ENCODE peak calls at places on chromosomes 3 and 15, in four cellular contexts. One of them, this sample, is unnamed.
A peak's percentile ranks its signal among the peaks of the same experiment; 100 is the strongest.

GRCh38 chr3:104628185-104628789 is 738.4 kb upstream of the ALCAM start:
- DNase-seq in progenitor cell of endocrine pancreas: no peak
- DNase-seq in ascending aorta: no peak
- DNase-seq in B cell: peak; percentile 12
- DNase-seq in this sample: no peak

GRCh38 chr3:127698264-127699097 is 25.7 kb downstream of the ABTB1 start:
- DNase-seq in progenitor cell of endocrine pancreas: no peak
- DNase-seq in ascending aorta: no peak
- DNase-seq in B cell: no peak
- DNase-seq in this sample: peak; percentile 2

GRCh38 chr3:193812791-193813505 is 219.9 kb downstream of the OPA1 start:
- DNase-seq in progenitor cell of endocrine pancreas: no peak
- DNase-seq in ascending aorta: no peak
- DNase-seq in B cell: no peak
- DNase-seq in this sample: no peak

GRCh38 chr3:134607054-134608022 is 43.5 kb downstream of the KY start:
- DNase-seq in progenitor cell of endocrine pancreas: no peak
- DNase-seq in ascending aorta: peak; percentile 41
- DNase-seq in B cell: no peak
- DNase-seq in this sample: no peak

GRCh38 chr3:47128110-47128509 is 35.8 kb downstream of the SETD2 start:
- DNase-seq in progenitor cell of endocrine pancreas: no peak
- DNase-seq in ascending aorta: no peak
- DNase-seq in B cell: no peak
- DNase-seq in this sample: no peak

GRCh38 chr3:123448503-123449091 is at the start of gene ADCY5:
- DNase-seq in progenitor cell of endocrine pancreas: no peak
- DNase-seq in ascending aorta: no peak
- DNase-seq in B cell: peak; percentile 32
- DNase-seq in this sample: peak; percentile 50

GRCh38 chr3:42031808-42032475 is 59.2 kb upstream of the TRAK1 start:
- DNase-seq in progenitor cell of endocrine pancreas: no peak
- DNase-seq in ascending aorta: no peak
- DNase-seq in B cell: no peak
- DNase-seq in this sample: no peak

GRCh38 chr3:194879991-194880939 is 194.6 kb downstream of the FAM43A start:
- DNase-seq in progenitor cell of endocrine pancreas: no peak
- DNase-seq in ascending aorta: peak; percentile 70
- DNase-seq in B cell: no peak
- DNase-seq in this sample: peak; percentile 77

GRCh38 chr3:154886437-154886836 is 193.7 kb upstream of the MME start:
- DNase-seq in progenitor cell of endocrine pancreas: no peak
- DNase-seq in ascending aorta: peak; percentile 64
- DNase-seq in B cell: no peak
- DNase-seq in this sample: no peak

GRCh38 chr3:47433796-47434195 is 41.9 kb downstream of the SCAP start:
- DNase-seq in progenitor cell of endocrine pancreas: no peak
- DNase-seq in ascending aorta: peak; percentile 15
- DNase-seq in B cell: no peak
- DNase-seq in this sample: no peak

GRCh38 chr15:59140422-59141226 is 35.7 kb downstream of the CCNB2 start:
- DNase-seq in progenitor cell of endocrine pancreas: no peak
- DNase-seq in ascending aorta: no peak
- DNase-seq in B cell: no peak
- DNase-seq in this sample: no peak

GRCh38 chr3:116302087-116302747 is 143.1 kb downstream of the LSAMP start:
- DNase-seq in progenitor cell of endocrine pancreas: no peak
- DNase-seq in ascending aorta: no peak
- DNase-seq in B cell: no peak
- DNase-seq in this sample: no peak

GRCh38 chr15:69008056-69008455 is 6.4 kb upstream of the NOX5 start:
- DNase-seq in progenitor cell of endocrine pancreas: no peak
- DNase-seq in ascending aorta: no peak
- DNase-seq in B cell: no peak
- DNase-seq in this sample: no peak

GRCh38 chr3:197511853-197512635 is 43.7 kb downstream of the BDH1 start:
- DNase-seq in progenitor cell of endocrine pancreas: no peak
- DNase-seq in ascending aorta: no peak
- DNase-seq in B cell: no peak
- DNase-seq in this sample: no peak

GRCh38 chr3:71785594-71786472 is 885 bp upstream of the PROK2 start:
- DNase-seq in progenitor cell of endocrine pancreas: no peak
- DNase-seq in ascending aorta: no peak
- DNase-seq in B cell: no peak
- DNase-seq in this sample: no peak

GRCh38 chr3:188177721-188178120 is 23.8 kb downstream of the LPP start:
- DNase-seq in progenitor cell of endocrine pancreas: no peak
- DNase-seq in ascending aorta: no peak
- DNase-seq in B cell: no peak
- DNase-seq in this sample: no peak

GRCh38 chr3:106176734-106177133 is 307.9 kb upstream of the CBLB start:
- DNase-seq in progenitor cell of endocrine pancreas: no peak
- DNase-seq in ascending aorta: no peak
- DNase-seq in B cell: peak; percentile 27
- DNase-seq in this sample: no peak

GRCh38 chr3:29805757-29806156 is 524.9 kb downstream of the RBMS3 start:
- DNase-seq in progenitor cell of endocrine pancreas: no peak
- DNase-seq in ascending aorta: no peak
- DNase-seq in B cell: no peak
- DNase-seq in this sample: no peak

GRCh38 chr15:90201150-90201943 is at the start of gene SEMA4B:
- DNase-seq in progenitor cell of endocrine pancreas: peak; percentile 77
- DNase-seq in ascending aorta: peak; percentile 84
- DNase-seq in B cell: peak; percentile 86
- DNase-seq in this sample: peak; percentile 87

GRCh38 chr3:130770637-130771036 is 24.0 kb upstream of the PIK3R4 start:
- DNase-seq in progenitor cell of endocrine pancreas: no peak
- DNase-seq in ascending aorta: no peak
- DNase-seq in B cell: no peak
- DNase-seq in this sample: no peak

GRCh38 chr15:99755692-99756409 is 22.6 kb upstream of the LYSMD4 start:
- DNase-seq in progenitor cell of endocrine pancreas: no peak
- DNase-seq in ascending aorta: no peak
- DNase-seq in B cell: peak; percentile 76
- DNase-seq in this sample: peak; percentile 43

GRCh38 chr15:99019558-99020540 is 12.3 kb upstream of the PGPEP1L start:
- DNase-seq in progenitor cell of endocrine pancreas: no peak
- DNase-seq in ascending aorta: no peak
- DNase-seq in B cell: no peak
- DNase-seq in this sample: no peak

GRCh38 chr3:48708481-48708889 is 8.5 kb downstream of the IP6K2 start:
- DNase-seq in progenitor cell of endocrine pancreas: no peak
- DNase-seq in ascending aorta: no peak
- DNase-seq in B cell: no peak
- DNase-seq in this sample: no peak

GRCh38 chr3:113018461-113019181 is 27.8 kb downstream of the GTPBP8 start:
- DNase-seq in progenitor cell of endocrine pancreas: no peak
- DNase-seq in ascending aorta: no peak
- DNase-seq in B cell: peak; percentile 20
- DNase-seq in this sample: no peak

GRCh38 chr15:43998607-43999006 is 171.8 kb downstream of the WDR76 start:
- DNase-seq in progenitor cell of endocrine pancreas: no peak
- DNase-seq in ascending aorta: no peak
- DNase-seq in B cell: no peak
- DNase-seq in this sample: no peak

GRCh38 chr3:196968233-196969000 is at the start of gene PIGZ:
- DNase-seq in progenitor cell of endocrine pancreas: peak; percentile 25
- DNase-seq in ascending aorta: no peak
- DNase-seq in B cell: peak; percentile 67
- DNase-seq in this sample: peak; percentile 56

GRCh38 chr3:186609247-186609868 is 3.5 kb upstream of the AHSG start:
- DNase-seq in progenitor cell of endocrine pancreas: no peak
- DNase-seq in ascending aorta: no peak
- DNase-seq in B cell: no peak
- DNase-seq in this sample: no peak

GRCh38 chr3:191484461-191484860 is 23.5 kb downstream of the PYDC2 start:
- DNase-seq in progenitor cell of endocrine pancreas: no peak
- DNase-seq in ascending aorta: no peak
- DNase-seq in B cell: no peak
- DNase-seq in this sample: no peak

GRCh38 chr3:192545346-192545745 is 182.0 kb downstream of the FGF12 start:
- DNase-seq in progenitor cell of endocrine pancreas: no peak
- DNase-seq in ascending aorta: no peak
- DNase-seq in B cell: no peak
- DNase-seq in this sample: no peak

GRCh38 chr15:87142096-87142495 is 1062.4 kb downstream of the AGBL1 start:
- DNase-seq in progenitor cell of endocrine pancreas: no peak
- DNase-seq in ascending aorta: no peak
- DNase-seq in B cell: no peak
- DNase-seq in this sample: no peak

GRCh38 chr3:52532517-52532837 is 1.2 kb downstream of the NT5DC2 start:
- DNase-seq in progenitor cell of endocrine pancreas: no peak
- DNase-seq in ascending aorta: peak; percentile 73
- DNase-seq in B cell: peak; percentile 56
- DNase-seq in this sample: no peak

GRCh38 chr3:31295150-31295765 is 237.5 kb upstream of the STT3B start:
- DNase-seq in progenitor cell of endocrine pancreas: no peak
- DNase-seq in ascending aorta: no peak
- DNase-seq in B cell: no peak
- DNase-seq in this sample: no peak

GRCh38 chr15:74036271-74037170 is 42.0 kb downstream of the PML start:
- DNase-seq in progenitor cell of endocrine pancreas: peak; percentile 25
- DNase-seq in ascending aorta: peak; percentile 81
- DNase-seq in B cell: no peak
- DNase-seq in this sample: peak; percentile 79

GRCh38 chr3:10315771-10316344 is 5.1 kb downstream of the SEC13 start:
- DNase-seq in progenitor cell of endocrine pancreas: no peak
- DNase-seq in ascending aorta: no peak
- DNase-seq in B cell: no peak
- DNase-seq in this sample: no peak

GRCh38 chr3:124599779-124600693 is 130.2 kb upstream of the UMPS start:
- DNase-seq in progenitor cell of endocrine pancreas: no peak
- DNase-seq in ascending aorta: no peak
- DNase-seq in B cell: no peak
- DNase-seq in this sample: no peak

GRCh38 chr3:30518201-30518864 is 88.1 kb upstream of the TGFBR2 start:
- DNase-seq in progenitor cell of endocrine pancreas: no peak
- DNase-seq in ascending aorta: peak; percentile 89
- DNase-seq in B cell: no peak
- DNase-seq in this sample: no peak

GRCh38 chr15:35912196-35912595 is 366.2 kb upstream of the DPH6 start:
- DNase-seq in progenitor cell of endocrine pancreas: no peak
- DNase-seq in ascending aorta: no peak
- DNase-seq in B cell: no peak
- DNase-seq in this sample: no peak
- TF ChIP-seq CTCF in progenitor cell of endocrine pancreas: no peak
- TF ChIP-seq CTCF in ascending aorta: peak; percentile 24
- TF ChIP-seq CTCF in B cell: no peak
- TF ChIP-seq CTCF in this sample: no peak

DNA sequence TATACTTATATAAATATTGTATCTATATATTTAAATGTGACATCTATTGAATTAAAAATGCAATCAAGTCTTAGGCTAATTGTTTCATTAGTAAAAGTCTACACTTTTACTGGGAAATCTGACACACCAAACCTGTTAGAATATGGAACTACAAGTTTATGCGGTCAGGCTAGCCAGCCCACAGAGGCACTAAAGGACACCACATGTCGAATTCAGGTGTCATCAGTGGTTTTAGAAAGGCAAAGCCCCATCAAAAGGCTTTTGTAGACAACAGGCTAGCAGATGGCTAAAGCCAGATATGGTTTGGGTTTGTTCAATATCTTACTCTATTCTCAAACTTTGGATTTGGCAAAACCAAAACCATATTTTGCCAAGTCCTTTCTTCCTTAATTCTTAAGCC is 411.0 kb downstream of the MECOM start:
- DNase-seq in progenitor cell of endocrine pancreas: no peak
- DNase-seq in ascending aorta: no peak
- DNase-seq in B cell: no peak
- DNase-seq in this sample: no peak
- TF ChIP-seq CTCF in progenitor cell of endocrine pancreas: no peak
- TF ChIP-seq CTCF in ascending aorta: no peak
- TF ChIP-seq CTCF in B cell: no peak
- TF ChIP-seq CTCF in this sample: no peak

DNA sequence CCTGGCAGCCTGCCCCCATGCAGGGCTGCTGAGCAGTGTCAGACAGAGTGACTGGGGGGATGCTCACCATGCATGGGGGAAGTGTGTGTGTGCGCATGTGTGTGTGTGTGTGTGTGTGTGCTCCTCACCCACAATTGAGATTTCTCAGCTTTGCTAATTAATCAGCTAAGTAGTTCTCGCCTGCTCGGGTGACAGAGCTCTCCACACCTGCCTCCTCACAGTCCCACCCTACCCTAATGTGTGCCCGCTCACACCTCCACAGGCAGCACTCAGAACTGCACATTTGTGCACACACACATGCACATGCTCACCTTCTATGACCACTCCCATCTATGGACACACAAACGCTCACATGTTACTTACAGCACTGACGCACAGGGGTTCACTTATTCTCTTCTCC is 37.3 kb downstream of the CACNA2D2 start:
- DNase-seq in progenitor cell of endocrine pancreas: no peak
- DNase-seq in ascending aorta: no peak
- DNase-seq in B cell: no peak
- DNase-seq in this sample: no peak
- TF ChIP-seq CTCF in progenitor cell of endocrine pancreas: no peak
- TF ChIP-seq CTCF in ascending aorta: no peak
- TF ChIP-seq CTCF in B cell: no peak
- TF ChIP-seq CTCF in this sample: no peak

GRCh38 chr3:5305681-5305983 is 118.1 kb downstream of the EDEM1 start:
- DNase-seq in progenitor cell of endocrine pancreas: no peak
- DNase-seq in ascending aorta: no peak
- DNase-seq in B cell: no peak
- DNase-seq in this sample: no peak
- TF ChIP-seq CTCF in progenitor cell of endocrine pancreas: no peak
- TF ChIP-seq CTCF in ascending aorta: no peak
- TF ChIP-seq CTCF in B cell: peak; percentile 47
- TF ChIP-seq CTCF in this sample: no peak

GRCh38 chr3:156536524-156537316 is 18.2 kb downstream of the SSR3 start:
- DNase-seq in progenitor cell of endocrine pancreas: no peak
- DNase-seq in ascending aorta: no peak
- DNase-seq in B cell: no peak
- DNase-seq in this sample: no peak

GRCh38 chr3:156535798-156536197 is 19.1 kb downstream of the SSR3 start:
- DNase-seq in progenitor cell of endocrine pancreas: no peak
- DNase-seq in ascending aorta: no peak
- DNase-seq in B cell: no peak
- DNase-seq in this sample: no peak

GRCh38 chr3:156532730-156533129 is 22.2 kb downstream of the SSR3 start:
- DNase-seq in progenitor cell of endocrine pancreas: no peak
- DNase-seq in ascending aorta: no peak
- DNase-seq in B cell: no peak
- DNase-seq in this sample: no peak

GRCh38 chr3:156533205-156533604 is 21.7 kb downstream of the SSR3 start:
- DNase-seq in progenitor cell of endocrine pancreas: no peak
- DNase-seq in ascending aorta: no peak
- DNase-seq in B cell: no peak
- DNase-seq in this sample: no peak

DNA sequence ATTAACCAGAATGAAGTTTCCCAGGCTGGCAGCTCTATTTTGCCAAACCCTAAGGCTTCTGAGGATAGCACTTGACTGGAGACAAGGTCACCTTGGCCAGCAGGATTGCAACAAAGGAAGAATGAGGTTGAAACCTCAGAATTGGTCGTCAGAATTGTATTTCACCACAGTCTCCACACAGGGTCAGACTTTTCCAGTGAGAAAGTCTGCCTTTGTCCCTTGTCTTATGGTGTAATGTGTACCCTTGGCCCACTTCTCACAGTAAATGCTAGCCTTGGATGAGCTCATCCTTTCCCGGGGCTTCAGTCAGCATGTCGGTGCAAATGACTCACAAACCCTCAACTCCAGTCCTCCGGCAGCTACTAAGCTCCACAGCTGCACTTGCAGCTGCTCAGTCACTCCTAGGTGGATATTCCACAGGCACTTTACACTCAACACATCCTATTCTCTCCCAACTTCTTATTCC is 19.7 kb downstream of the SSR3 start:
- DNase-seq in progenitor cell of endocrine pancreas: no peak
- DNase-seq in ascending aorta: peak; percentile 90
- DNase-seq in B cell: no peak
- DNase-seq in this sample: no peak
- TF ChIP-seq CTCF in progenitor cell of endocrine pancreas: peak; percentile 21
- TF ChIP-seq CTCF in ascending aorta: peak; percentile 41
- TF ChIP-seq CTCF in B cell: no peak
- TF ChIP-seq CTCF in this sample: no peak